ENCODE peak calls at places on chromosomes 11 and 22, in six cellular contexts. P is AG04450, U is fibroblast of mammary gland, A is endothelial cell, D is AG10803, V is progenitor cell of endocrine pancreas. S is an unnamed sample.

GRCh38 chr22:24728790-24729637 is 45.5 kb downstream of the PIWIL3 start:
- DNase-seq in P (peak), D (no peak), A (peak), U (peak), V (no peak), S (no peak)

GRCh38 chr22:37198290-37199102 is 10.4 kb upstream of the C1QTNF6 start:
- DNase-seq in P (no peak), U (peak), D (peak), A (peak), V (peak), S (peak)

GRCh38 chr11:120793806-120794479 is 230.0 kb upstream of the TBCEL start:
- DNase-seq in A (no peak), U (no peak), V (no peak), D (no peak), P (no peak), S (no peak)

GRCh38 chr22:49193901-49194465 is 633.7 kb downstream of the BRD1 start:
- DNase-seq in U (no peak), D (no peak), P (no peak), A (no peak), V (no peak), S (no peak)

GRCh38 chr11:9002920-9003572 is 755 bp downstream of the NRIP3 start:
- DNase-seq in U (no peak), A (no peak), V (no peak), P (no peak), D (no peak), S (no peak)

GRCh38 chr11:109320595-109320994 is 101.4 kb upstream of the C11orf87 start:
- DNase-seq in D (peak), A (no peak), P (no peak), U (peak), V (no peak), S (peak)

GRCh38 chr11:71429701-71430100 is 18.5 kb downstream of the DHCR7 start:
- DNase-seq in U (no peak), P (no peak), A (no peak), V (no peak), D (no peak), S (no peak)

GRCh38 chr11:19790831-19791552 is 78.4 kb downstream of the NAV2 start:
- DNase-seq in P (no peak), D (no peak), U (no peak), V (no peak), A (no peak), S (no peak)

GRCh38 chr11:69637956-69638871 is 2.7 kb upstream of the CCND1 start:
- DNase-seq in A (peak), U (peak), V (peak), P (no peak), D (peak), S (no peak)

GRCh38 chr11:15826008-15826650 is 530.2 kb downstream of the SOX6 start:
- DNase-seq in A (no peak), P (no peak), D (no peak), V (no peak), U (no peak), S (no peak)

GRCh38 chr11:36069576-36070214 is 125.8 kb downstream of the LDLRAD3 start:
- DNase-seq in A (peak), D (no peak), V (no peak), U (no peak), P (no peak), S (no peak)

GRCh38 chr11:26227883-26228502 is 103.9 kb upstream of the ANO3 start:
- DNase-seq in V (no peak), D (no peak), P (no peak), U (no peak), A (no peak), S (no peak)

GRCh38 chr11:72792437-72793021 is 1.3 kb downstream of the STARD10 start:
- DNase-seq in A (no peak), P (no peak), V (no peak), U (no peak), D (no peak), S (no peak)

GRCh38 chr22:40058265-40058664 is 63.5 kb downstream of the FAM83F start:
- DNase-seq in A (peak), P (no peak), D (no peak), U (no peak), V (no peak), S (no peak)

GRCh38 chr22:19103881-19104821 is 18.1 kb downstream of the DGCR2 start:
- DNase-seq in U (no peak), P (peak), V (no peak), D (peak), A (no peak), S (no peak)

GRCh38 chr22:29268511-29269229 is 602 bp downstream of the EWSR1 start:
- DNase-seq in D (peak), V (peak), U (peak), A (peak), P (peak), S (peak)

GRCh38 chr11:45625611-45626010 is 39.8 kb downstream of the CHST1 start:
- DNase-seq in V (no peak), U (no peak), P (no peak), D (no peak), A (no peak), S (no peak)

GRCh38 chr11:14148653-14149273 is 186.2 kb downstream of the SPON1 start:
- DNase-seq in D (peak), A (no peak), V (no peak), U (peak), P (peak), S (peak)

GRCh38 chr11:33557201-33557600 is 143.4 kb downstream of the C11orf91 start:
- DNase-seq in U (peak), P (no peak), A (no peak), D (peak), V (no peak), S (peak)

GRCh38 chr11:64276653-64277431 is 7.6 kb downstream of the BAD start:
- DNase-seq in V (no peak), A (no peak), P (no peak), D (peak), U (no peak), S (no peak)

GRCh38 chr22:50199836-50200332 is 927 bp upstream of the SELENOO start:
- DNase-seq in A (no peak), U (no peak), P (no peak), V (no peak), D (no peak), S (no peak)

GRCh38 chr11:27718346-27718852 is 18.1 kb upstream of the BDNF start:
- DNase-seq in P (peak), V (peak), U (peak), A (peak), D (peak), S (peak)

DNA sequence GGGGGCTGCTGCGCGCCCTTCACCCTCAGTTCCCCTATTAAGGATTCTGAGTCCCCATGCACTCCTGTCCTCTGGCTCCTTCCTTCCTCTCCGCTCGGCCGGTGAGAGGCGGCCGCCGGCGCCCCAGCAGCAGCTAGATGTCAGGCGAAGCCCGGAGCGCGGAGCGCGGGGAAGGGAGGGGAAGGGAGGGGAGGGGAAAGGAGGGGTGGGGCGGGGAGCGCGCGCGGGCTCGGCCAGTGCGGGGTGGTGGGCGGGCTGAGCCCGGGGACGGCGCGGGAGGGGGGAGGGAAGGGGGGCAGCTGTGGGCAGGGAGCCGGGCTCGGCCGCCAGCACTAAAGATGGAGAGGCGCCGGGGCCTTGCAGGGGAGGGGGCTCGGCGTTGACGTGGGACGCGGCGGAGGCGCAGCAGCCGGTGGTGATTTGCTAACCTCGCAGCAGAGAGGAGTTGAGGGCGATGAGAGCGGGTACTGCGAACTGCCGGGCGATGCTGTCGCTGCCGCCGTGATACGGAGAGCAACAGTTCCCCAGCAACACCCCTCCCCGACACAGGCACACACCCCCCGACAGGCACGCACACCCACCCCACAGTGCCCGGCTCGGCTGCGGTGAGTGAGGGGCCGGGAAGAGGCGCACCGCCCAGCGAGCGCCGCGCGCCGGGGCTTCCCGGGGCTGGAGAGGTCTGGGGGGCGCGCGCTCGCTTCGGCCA is at the start of gene ZBTB16:
- DNase-seq in U (peak), P (no peak), D (no peak), A (peak), V (peak), S (no peak)
- TF ChIP-seq CTCF in U (peak), P (no peak), D (no peak), A (no peak), V (no peak), S (no peak)

DNA sequence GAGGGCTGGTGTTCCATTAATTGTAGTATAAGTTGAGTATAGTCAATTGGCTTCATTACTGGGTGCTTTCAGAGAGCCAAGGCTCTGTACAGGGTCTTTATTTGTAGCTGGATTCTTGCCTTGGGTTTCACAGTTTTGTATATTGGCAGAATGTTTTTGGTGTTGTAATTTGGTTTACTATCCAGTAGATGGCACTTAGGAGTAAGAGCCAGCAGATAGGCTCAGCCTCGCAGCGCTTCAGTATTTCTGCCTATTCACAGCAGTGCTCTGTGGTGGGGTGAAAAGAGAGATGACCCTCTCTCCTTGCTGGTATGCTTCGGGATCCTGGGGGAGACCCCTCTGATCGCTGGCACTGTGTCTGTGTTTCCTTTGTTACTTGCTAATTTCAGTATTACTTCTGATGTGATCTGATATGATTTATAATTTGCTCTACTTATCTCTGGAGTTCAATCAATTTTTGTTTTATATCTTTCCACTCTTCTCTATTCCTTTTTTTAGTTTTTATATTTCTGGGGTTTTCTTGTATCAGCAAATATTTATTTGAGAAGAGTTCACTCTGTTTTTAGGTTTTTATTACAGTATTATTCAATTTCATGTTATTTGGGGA is 52.2 kb downstream of the ANO5 start:
- DNase-seq in U (peak), P (peak), D (peak), V (no peak), A (peak), S (no peak)
- TF ChIP-seq CTCF in U (peak), P (peak), D (peak), V (peak), A (peak), S (peak)

DNA sequence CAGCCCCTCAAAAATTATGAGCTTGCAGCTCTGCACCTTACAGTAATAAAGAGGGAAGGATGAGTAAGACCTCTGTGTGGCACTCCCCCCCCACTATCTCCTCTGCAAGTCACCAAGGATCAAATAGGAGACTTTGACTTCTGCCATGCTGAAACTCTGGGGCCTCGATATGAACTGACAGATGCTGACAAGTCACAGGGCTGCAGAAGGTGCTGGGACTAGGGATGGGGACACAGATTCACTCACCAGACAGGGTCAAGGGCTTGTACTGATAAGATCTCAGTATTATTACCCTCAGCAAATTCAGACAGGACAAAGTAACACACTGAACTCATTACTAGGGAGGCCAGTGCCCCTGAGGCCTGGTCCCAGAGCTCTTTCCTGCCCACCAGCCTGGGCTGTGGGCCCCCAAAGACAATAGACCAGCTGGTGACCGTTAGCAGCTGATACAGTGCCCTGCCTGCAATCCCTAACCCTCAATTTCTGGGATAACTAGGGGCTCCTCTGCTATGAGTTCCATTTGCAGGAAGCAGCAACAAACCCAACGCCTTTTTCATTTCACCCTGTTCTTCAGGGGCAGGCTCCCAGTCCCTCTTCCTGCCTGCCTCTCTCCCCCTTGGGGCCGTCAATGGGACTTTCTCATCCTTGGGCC is 20.1 kb downstream of the TMPRSS13 start:
- DNase-seq in A (no peak), V (no peak), U (no peak), P (no peak), D (no peak), S (no peak)
- TF ChIP-seq CTCF in A (peak), V (no peak), U (no peak), P (no peak), D (no peak), S (no peak)

GRCh38 chr22:20214853-20215252 is 53.3 kb downstream of the RTN4R start:
- DNase-seq in U (no peak), A (no peak), V (no peak), P (no peak), D (no peak), S (no peak)

GRCh38 chr22:20216863-20217499 is 51.1 kb downstream of the RTN4R start:
- DNase-seq in V (no peak), A (no peak), P (no peak), U (no peak), D (no peak), S (no peak)

GRCh38 chr22:20217563-20217962 is 50.6 kb downstream of the RTN4R start:
- DNase-seq in P (no peak), A (no peak), V (no peak), U (no peak), D (no peak), S (no peak)

GRCh38 chr22:20213833-20214708 is 54.0 kb downstream of the RTN4R start:
- DNase-seq in P (no peak), V (no peak), U (no peak), D (no peak), A (no peak), S (no peak)

GRCh38 chr22:20215742-20216141 is 52.4 kb downstream of the RTN4R start:
- DNase-seq in P (no peak), D (no peak), U (no peak), A (no peak), V (no peak), S (no peak)
- TF ChIP-seq CTCF in P (no peak), D (peak), U (no peak), A (no peak), V (no peak), S (peak)

GRCh38 chr11:133835258-133836075 is 9.8 kb downstream of the SPATA19 start:
- DNase-seq in V (peak), A (peak), U (peak), P (no peak), D (peak), S (peak)
- TF ChIP-seq CTCF in V (peak), A (peak), U (peak), P (peak), D (peak), S (peak)

S was measured in HFFc6.